ENCODE peak calls at places on chromosomes 4 and X, in eight cellular contexts. V, N, Q, S, L, G, H and O are unnamed samples.

GRCh38 chr4:46648088-46648744 is 258.3 kb upstream of the GABRA2 start:
- DNase-seq in V (no peak), N (peak; percentile 69), Q (no peak), S (peak; percentile 16), L (no peak), G (no peak), H (peak; percentile 64), O (peak; percentile 19)

GRCh38 chr4:102862016-102862415 is 6.8 kb upstream of the CISD2 start:
- DNase-seq in V (no peak), N (no peak), Q (no peak), S (no peak), L (no peak), G (no peak), H (no peak), O (no peak)

GRCh38 chr4:55758081-55758480 is 61.5 kb upstream of the EXOC1L start:
- DNase-seq in V (no peak), N (no peak), Q (no peak), S (no peak), L (no peak), G (no peak), H (no peak), O (no peak)

GRCh38 chr4:27056281-27056680 is 195.6 kb downstream of the STIM2 start:
- DNase-seq in V (no peak), N (no peak), Q (no peak), S (no peak), L (no peak), G (no peak), H (no peak), O (no peak)

GRCh38 chrX:136759968-136760367 is 20.8 kb downstream of the ARHGEF6 start:
- DNase-seq in V (no peak), N (no peak), Q (no peak), S (no peak), L (no peak), G (no peak), H (no peak), O (no peak)

GRCh38 chr4:76960014-76960413 is 10.5 kb downstream of the SEPTIN11 start:
- DNase-seq in V (no peak), N (no peak), Q (no peak), S (no peak), L (no peak), G (no peak), H (no peak), O (no peak)

GRCh38 chr4:158169931-158170690 is 2.7 kb downstream of the GASK1B start:
- DNase-seq in V (no peak), N (peak; percentile 64), Q (no peak), S (no peak), L (no peak), G (no peak), H (peak; percentile 21), O (no peak)

GRCh38 chr4:52248836-52249235 is 197.7 kb downstream of the SPATA18 start:
- DNase-seq in V (no peak), N (no peak), Q (no peak), S (no peak), L (no peak), G (no peak), H (no peak), O (no peak)

GRCh38 chr4:26321326-26322276 is 787 bp downstream of the RBPJ start:
- DNase-seq in V (peak; percentile 70), N (peak; percentile 75), Q (peak; percentile 25), S (peak; percentile 37), L (peak; percentile 51), G (no peak), H (peak; percentile 41), O (peak; percentile 47)

GRCh38 chr4:137707221-137707620 is 174.9 kb upstream of the PCDH18 start:
- DNase-seq in V (no peak), N (no peak), Q (no peak), S (no peak), L (no peak), G (no peak), H (no peak), O (no peak)

GRCh38 chrX:116667346-116667745 is 204.6 kb upstream of the CT83 start:
- DNase-seq in V (no peak), N (no peak), Q (no peak), S (no peak), L (no peak), G (no peak), H (no peak), O (no peak)

GRCh38 chr4:124526760-124527159 is 185.8 kb downstream of the ANKRD50 start:
- DNase-seq in V (no peak), N (no peak), Q (no peak), S (no peak), L (no peak), G (no peak), H (peak; percentile 2), O (no peak)

GRCh38 chrX:37470711-37471110 is 100.8 kb upstream of the LANCL3 start:
- DNase-seq in V (no peak), N (no peak), Q (no peak), S (no peak), L (no peak), G (no peak), H (no peak), O (no peak)

GRCh38 chr4:115851918-115852766 is 738.7 kb upstream of the NDST4 start:
- DNase-seq in V (peak; percentile 55), N (peak; percentile 84), Q (no peak), S (peak; percentile 35), L (no peak), G (peak; percentile 24), H (no peak), O (peak; percentile 53)

GRCh38 chr4:155914782-155915181 is 11.3 kb downstream of the TDO2 start:
- DNase-seq in V (no peak), N (no peak), Q (no peak), S (no peak), L (no peak), G (no peak), H (no peak), O (no peak)

GRCh38 chr4:102734591-102735385 is 26.0 kb downstream of the MANBA start:
- DNase-seq in V (no peak), N (no peak), Q (no peak), S (no peak), L (no peak), G (peak; percentile 37), H (peak; percentile 84), O (no peak)

GRCh38 chr4:134787315-134787714 is 585.7 kb upstream of the PABPC4L start:
- DNase-seq in V (no peak), N (no peak), Q (no peak), S (no peak), L (no peak), G (peak; percentile 1), H (no peak), O (no peak)

DNA sequence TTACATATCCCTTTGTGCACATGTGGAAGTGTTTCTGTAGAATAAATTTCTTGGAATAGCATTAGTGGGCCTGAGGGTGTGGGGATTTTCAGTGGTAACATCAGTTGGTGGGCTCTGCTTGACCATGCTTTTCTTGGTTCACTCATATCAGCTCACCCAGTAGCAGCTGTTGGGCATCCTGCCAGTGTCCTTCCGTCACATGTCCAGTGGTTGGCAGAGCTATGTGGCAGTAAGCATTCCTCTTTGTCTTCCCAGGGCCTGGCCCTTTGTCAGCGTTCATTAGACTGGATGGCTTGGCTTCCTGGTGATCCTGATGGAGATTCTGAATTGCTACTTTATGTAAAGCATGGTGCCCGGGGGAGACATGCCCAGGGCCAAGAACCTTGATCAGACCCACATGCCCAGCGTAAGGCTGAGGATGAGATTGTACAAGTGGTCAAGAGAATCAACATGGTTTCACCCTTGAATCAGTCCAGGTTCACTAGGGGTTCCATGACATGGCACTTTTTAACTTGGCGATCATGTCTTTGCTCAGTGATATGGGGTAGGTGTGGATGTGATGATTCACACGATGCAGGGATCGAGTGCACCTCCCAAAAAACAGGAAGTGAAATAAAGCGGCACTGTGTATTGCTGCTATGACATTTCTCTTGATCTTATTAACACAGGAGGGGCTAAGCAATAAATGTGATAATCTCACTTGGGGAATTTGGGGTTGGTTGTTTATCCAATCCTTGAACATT is 72.1 kb upstream of the IGFBP7 start:
- DNase-seq in V (no peak), N (peak; percentile 89), Q (peak; percentile 69), S (no peak), L (no peak), G (no peak), H (no peak), O (no peak)
- H3K27ac ChIP-seq in V (no peak overlapping the region), N (peak overlapping the region; percentile 33), Q (no peak overlapping the region), S (no peak overlapping the region), L (no peak overlapping the region), G (no peak overlapping the region), H (no peak overlapping the region), O (no peak overlapping the region)

DNA sequence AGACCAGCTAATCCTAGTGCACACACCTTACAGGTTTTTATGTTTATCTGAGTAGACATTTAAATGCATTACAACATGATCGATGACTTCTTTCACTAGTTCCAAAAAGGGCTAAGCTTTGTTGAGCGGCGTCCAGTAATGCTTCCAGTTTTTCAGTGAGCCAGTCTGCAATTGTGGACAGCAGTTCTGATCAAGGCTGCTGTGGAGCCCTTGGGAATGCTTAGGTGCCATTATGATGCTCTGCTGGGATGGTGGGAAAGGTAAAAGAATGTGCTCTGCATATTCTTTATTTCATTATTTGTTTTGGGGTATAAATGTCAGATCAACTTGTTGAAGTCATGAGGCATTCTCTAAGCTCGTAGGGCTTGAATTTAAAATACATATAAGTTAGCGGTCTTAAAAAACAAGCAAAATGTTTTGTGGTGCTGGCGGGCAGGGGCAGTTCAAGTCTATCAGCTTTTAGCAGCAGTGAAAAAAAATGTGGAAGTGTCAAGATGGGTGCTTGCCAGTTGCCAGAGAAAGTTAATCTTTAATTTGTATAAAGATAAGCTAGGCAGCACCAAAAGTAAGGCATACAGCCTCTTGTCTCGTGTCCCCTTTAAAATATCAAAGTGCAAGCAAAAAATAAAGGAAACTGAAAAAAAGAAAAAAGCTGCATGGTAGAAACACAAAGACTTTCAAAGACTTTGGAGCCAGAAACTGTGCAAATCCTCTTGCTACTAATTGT is 5.8 kb downstream of the MID1IP1 start:
- DNase-seq in V (no peak), N (no peak), Q (no peak), S (no peak), L (no peak), G (no peak), H (no peak), O (no peak)
- H3K27ac ChIP-seq in V (peak overlapping the region; percentile 92), N (no peak overlapping the region), Q (peak overlapping the region; percentile 97), S (peak overlapping the region; percentile 98), L (peak overlapping the region; percentile 90), G (no peak overlapping the region), H (peak overlapping the region; percentile 27), O (peak overlapping the region; percentile 78)

DNA sequence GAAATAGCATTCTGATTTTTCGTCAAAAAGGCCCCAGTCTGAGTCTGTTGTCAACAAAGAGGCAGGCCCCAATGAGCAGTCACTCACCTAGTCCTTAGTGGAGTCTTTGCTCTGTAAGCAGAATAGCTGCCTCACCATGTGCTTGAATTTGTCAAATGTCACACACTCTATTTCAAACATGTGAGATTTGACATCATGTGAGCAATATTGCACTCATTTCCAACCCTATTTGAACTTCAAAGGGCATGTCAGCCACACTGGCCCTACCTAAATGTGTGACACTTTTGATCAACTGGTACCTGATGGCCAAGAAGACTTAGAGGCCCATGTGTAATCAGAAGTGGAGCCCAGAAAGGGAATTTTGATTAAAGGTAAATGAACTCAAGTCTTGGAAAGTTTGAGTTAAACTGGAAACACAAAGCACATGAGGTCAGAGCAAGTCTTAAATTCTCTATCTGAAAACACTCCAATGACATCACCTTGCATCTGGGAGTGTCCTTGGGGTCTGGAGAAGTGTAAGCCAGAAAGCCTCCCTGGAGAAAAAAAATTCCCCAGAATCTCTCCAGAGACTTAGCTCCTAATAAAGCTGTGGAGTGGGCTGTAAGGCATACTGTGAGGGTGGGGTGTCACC is 59.5 kb upstream of the PLAC1 start:
- DNase-seq in V (no peak), N (peak; percentile 56), Q (no peak), S (no peak), L (no peak), G (no peak), H (peak; percentile 68), O (no peak)
- H3K27ac ChIP-seq in V (no peak overlapping the region), N (peak overlapping the region; percentile 76), Q (peak overlapping the region; percentile 42), S (no peak overlapping the region), L (peak overlapping the region; percentile 18), G (no peak overlapping the region), H (peak overlapping the region; percentile 14), O (no peak overlapping the region)

GRCh38 chr4:183611210-183611830 is 47.7 kb downstream of the RWDD4 start:
- DNase-seq in V (no peak), N (no peak), Q (no peak), S (no peak), L (no peak), G (no peak), H (no peak), O (no peak)
- H3K27ac ChIP-seq in V (no peak overlapping the region), N (no peak overlapping the region), Q (no peak overlapping the region), S (no peak overlapping the region), L (peak overlapping the region; percentile 13), G (no peak overlapping the region), H (no peak overlapping the region), O (no peak overlapping the region)